ENCODE peak calls at places on chromosomes 13 and 19, in seven cellular contexts. One of them, this sample, is unnamed.

GRCh38 chr19:43469160-43469480 is 3.7 kb upstream of the LYPD3 start:
- DNase-seq in ovary: no peak
- DNase-seq in lower leg skin: no peak
- DNase-seq in heart left ventricle: no peak
- DNase-seq in HCT116: no peak
- DNase-seq in sigmoid colon: no peak
- DNase-seq in A549: no peak
- DNase-seq in this sample: no peak

GRCh38 chr13:37225414-37226047 is 120.1 kb upstream of the CSNK1A1L start:
- DNase-seq in ovary: no peak
- DNase-seq in lower leg skin: no peak
- DNase-seq in heart left ventricle: no peak
- DNase-seq in HCT116: no peak
- DNase-seq in sigmoid colon: no peak
- DNase-seq in A549: no peak
- DNase-seq in this sample: no peak

GRCh38 chr19:4870025-4870700 is 2.7 kb upstream of the PLIN3 start:
- DNase-seq in ovary: peak; percentile 75
- DNase-seq in lower leg skin: no peak
- DNase-seq in heart left ventricle: peak; percentile 82
- DNase-seq in HCT116: peak; percentile 95
- DNase-seq in sigmoid colon: no peak
- DNase-seq in A549: peak; percentile 93
- DNase-seq in this sample: peak; percentile 75

GRCh38 chr19:5950744-5951143 is 27.2 kb downstream of the RANBP3 start:
- DNase-seq in ovary: no peak
- DNase-seq in lower leg skin: no peak
- DNase-seq in heart left ventricle: no peak
- DNase-seq in HCT116: no peak
- DNase-seq in sigmoid colon: no peak
- DNase-seq in A549: no peak
- DNase-seq in this sample: no peak

GRCh38 chr13:98746968-98747367 is 5.5 kb downstream of the SLC15A1 start:
- DNase-seq in ovary: no peak
- DNase-seq in lower leg skin: peak; percentile 49
- DNase-seq in heart left ventricle: no peak
- DNase-seq in HCT116: no peak
- DNase-seq in sigmoid colon: no peak
- DNase-seq in A549: peak; percentile 37
- DNase-seq in this sample: peak; percentile 43

GRCh38 chr13:35930665-35931631 is 200.2 kb downstream of the DCLK1 start:
- DNase-seq in ovary: no peak
- DNase-seq in lower leg skin: no peak
- DNase-seq in heart left ventricle: no peak
- DNase-seq in HCT116: no peak
- DNase-seq in sigmoid colon: no peak
- DNase-seq in A549: peak; percentile 4
- DNase-seq in this sample: no peak

GRCh38 chr13:59747529-59747928 is 416.2 kb downstream of the DIAPH3 start:
- DNase-seq in ovary: no peak
- DNase-seq in lower leg skin: no peak
- DNase-seq in heart left ventricle: no peak
- DNase-seq in HCT116: peak; percentile 3
- DNase-seq in sigmoid colon: no peak
- DNase-seq in A549: no peak
- DNase-seq in this sample: no peak

GRCh38 chr19:4297901-4298771 is 4.1 kb downstream of the TMIGD2 start:
- DNase-seq in ovary: no peak
- DNase-seq in lower leg skin: no peak
- DNase-seq in heart left ventricle: no peak
- DNase-seq in HCT116: no peak
- DNase-seq in sigmoid colon: no peak
- DNase-seq in A549: no peak
- DNase-seq in this sample: no peak

GRCh38 chr19:56508282-56508778 is 675 bp downstream of the ZNF471 start:
- DNase-seq in ovary: no peak
- DNase-seq in lower leg skin: no peak
- DNase-seq in heart left ventricle: no peak
- DNase-seq in HCT116: no peak
- DNase-seq in sigmoid colon: no peak
- DNase-seq in A549: peak; percentile 7
- DNase-seq in this sample: no peak

GRCh38 chr19:41784337-41785239 is 11.8 kb upstream of the CEACAM3 start:
- DNase-seq in ovary: no peak
- DNase-seq in lower leg skin: peak; percentile 56
- DNase-seq in heart left ventricle: no peak
- DNase-seq in HCT116: no peak
- DNase-seq in sigmoid colon: no peak
- DNase-seq in A549: no peak
- DNase-seq in this sample: no peak

GRCh38 chr13:98965325-98965724 is 12.5 kb downstream of the DOCK9 start:
- DNase-seq in ovary: no peak
- DNase-seq in lower leg skin: no peak
- DNase-seq in heart left ventricle: no peak
- DNase-seq in HCT116: no peak
- DNase-seq in sigmoid colon: no peak
- DNase-seq in A549: no peak
- DNase-seq in this sample: no peak

GRCh38 chr19:53652476-53652875 is 20.7 kb downstream of the DPRX start:
- DNase-seq in ovary: no peak
- DNase-seq in lower leg skin: no peak
- DNase-seq in heart left ventricle: no peak
- DNase-seq in HCT116: no peak
- DNase-seq in sigmoid colon: no peak
- DNase-seq in A549: no peak
- DNase-seq in this sample: no peak

GRCh38 chr13:26629260-26629659 is 71.8 kb downstream of the WASF3 start:
- DNase-seq in ovary: no peak
- DNase-seq in lower leg skin: no peak
- DNase-seq in heart left ventricle: no peak
- DNase-seq in HCT116: no peak
- DNase-seq in sigmoid colon: no peak
- DNase-seq in A549: peak; percentile 4
- DNase-seq in this sample: no peak

GRCh38 chr19:37594982-37595382 is 306 bp downstream of the ZNF540 start:
- DNase-seq in ovary: peak; percentile 76
- DNase-seq in lower leg skin: peak; percentile 91
- DNase-seq in heart left ventricle: peak; percentile 79
- DNase-seq in HCT116: no peak
- DNase-seq in sigmoid colon: peak; percentile 88
- DNase-seq in A549: no peak
- DNase-seq in this sample: peak; percentile 60

GRCh38 chr13:112575680-112576079 is 12.3 kb downstream of the TUBGCP3 start:
- DNase-seq in ovary: no peak
- DNase-seq in lower leg skin: no peak
- DNase-seq in heart left ventricle: no peak
- DNase-seq in HCT116: no peak
- DNase-seq in sigmoid colon: no peak
- DNase-seq in A549: no peak
- DNase-seq in this sample: no peak

GRCh38 chr13:68745517-68745916 is 1362.1 kb upstream of the ATXN8OS start:
- DNase-seq in ovary: no peak
- DNase-seq in lower leg skin: no peak
- DNase-seq in heart left ventricle: no peak
- DNase-seq in HCT116: no peak
- DNase-seq in sigmoid colon: no peak
- DNase-seq in A549: no peak
- DNase-seq in this sample: no peak

GRCh38 chr13:107205318-107206112 is 637.6 kb upstream of the ARGLU1 start:
- DNase-seq in ovary: peak; percentile 56
- DNase-seq in lower leg skin: no peak
- DNase-seq in heart left ventricle: peak; percentile 55
- DNase-seq in HCT116: no peak
- DNase-seq in sigmoid colon: no peak
- DNase-seq in A549: peak; percentile 45
- DNase-seq in this sample: peak; percentile 65

GRCh38 chr19:56637976-56638555 is 4.9 kb upstream of the SMIM17 start:
- DNase-seq in ovary: peak; percentile 60
- DNase-seq in lower leg skin: peak; percentile 81
- DNase-seq in heart left ventricle: peak; percentile 87
- DNase-seq in HCT116: no peak
- DNase-seq in sigmoid colon: no peak
- DNase-seq in A549: peak; percentile 62
- DNase-seq in this sample: peak; percentile 70

GRCh38 chr13:27924529-27925141 is 4.8 kb downstream of the PDX1 start:
- DNase-seq in ovary: no peak
- DNase-seq in lower leg skin: no peak
- DNase-seq in heart left ventricle: no peak
- DNase-seq in HCT116: no peak
- DNase-seq in sigmoid colon: no peak
- DNase-seq in A549: no peak
- DNase-seq in this sample: no peak

GRCh38 chr19:51807111-51807701 is 12.2 kb downstream of the FPR3 start:
- DNase-seq in ovary: no peak
- DNase-seq in lower leg skin: no peak
- DNase-seq in heart left ventricle: peak; percentile 37
- DNase-seq in HCT116: no peak
- DNase-seq in sigmoid colon: no peak
- DNase-seq in A549: no peak
- DNase-seq in this sample: no peak

GRCh38 chr13:71922191-71922590 is 55.2 kb upstream of the DACH1 start:
- DNase-seq in ovary: no peak
- DNase-seq in lower leg skin: no peak
- DNase-seq in heart left ventricle: no peak
- DNase-seq in HCT116: no peak
- DNase-seq in sigmoid colon: no peak
- DNase-seq in A549: no peak
- DNase-seq in this sample: no peak

GRCh38 chr13:46992383-46992952 is 95.6 kb upstream of the HTR2A start:
- DNase-seq in ovary: no peak
- DNase-seq in lower leg skin: no peak
- DNase-seq in heart left ventricle: no peak
- DNase-seq in HCT116: peak; percentile 16
- DNase-seq in sigmoid colon: no peak
- DNase-seq in A549: peak; percentile 9
- DNase-seq in this sample: no peak

GRCh38 chr19:23378948-23379347 is 16.3 kb downstream of the ZNF91 start:
- DNase-seq in ovary: no peak
- DNase-seq in lower leg skin: no peak
- DNase-seq in heart left ventricle: no peak
- DNase-seq in HCT116: no peak
- DNase-seq in sigmoid colon: no peak
- DNase-seq in A549: no peak
- DNase-seq in this sample: no peak

GRCh38 chr19:7636691-7637373 is at the start of gene STXBP2:
- DNase-seq in ovary: no peak
- DNase-seq in lower leg skin: peak; percentile 95
- DNase-seq in heart left ventricle: peak; percentile 3
- DNase-seq in HCT116: peak; percentile 76
- DNase-seq in sigmoid colon: no peak
- DNase-seq in A549: peak; percentile 75
- DNase-seq in this sample: no peak
- TF ChIP-seq POLR2A in ovary: no peak
- TF ChIP-seq POLR2A in lower leg skin: no peak
- TF ChIP-seq POLR2A in heart left ventricle: no peak
- TF ChIP-seq POLR2A in HCT116: no peak
- TF ChIP-seq POLR2A in sigmoid colon: no peak
- TF ChIP-seq POLR2A in A549: peak; percentile 58
- TF ChIP-seq POLR2A in this sample: no peak

DNA sequence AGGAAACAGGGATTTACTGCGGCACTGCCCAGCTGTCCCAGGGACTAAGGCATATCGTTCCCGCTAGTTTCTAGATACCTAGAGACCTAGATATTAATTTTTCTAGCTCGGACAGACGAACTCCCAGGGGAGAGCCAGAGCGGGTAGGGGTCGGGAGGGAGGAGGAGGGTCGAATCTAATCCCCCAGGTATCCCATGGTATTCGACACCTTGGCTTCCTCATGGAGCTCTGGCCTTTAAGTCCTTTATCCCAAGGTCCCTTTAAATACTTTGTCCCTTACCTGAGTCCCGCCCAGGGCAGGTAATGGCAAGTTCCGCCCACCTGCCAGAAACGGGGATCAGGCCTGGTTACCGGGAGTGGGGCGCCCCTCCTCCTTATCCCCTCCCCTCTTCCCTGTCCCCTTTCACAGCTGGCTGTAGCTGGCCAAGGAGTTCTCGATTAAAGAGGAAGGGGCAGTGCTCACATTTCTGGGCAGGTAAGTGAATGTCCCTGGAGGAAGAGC is at the start of gene PRRG2:
- DNase-seq in ovary: no peak
- DNase-seq in lower leg skin: no peak
- DNase-seq in heart left ventricle: no peak
- DNase-seq in HCT116: peak; percentile 62
- DNase-seq in sigmoid colon: no peak
- DNase-seq in A549: no peak
- DNase-seq in this sample: no peak
- TF ChIP-seq POLR2A in ovary: no peak
- TF ChIP-seq POLR2A in lower leg skin: no peak
- TF ChIP-seq POLR2A in heart left ventricle: no peak
- TF ChIP-seq POLR2A in HCT116: no peak
- TF ChIP-seq POLR2A in sigmoid colon: no peak
- TF ChIP-seq POLR2A in A549: no peak
- TF ChIP-seq POLR2A in this sample: no peak

DNA sequence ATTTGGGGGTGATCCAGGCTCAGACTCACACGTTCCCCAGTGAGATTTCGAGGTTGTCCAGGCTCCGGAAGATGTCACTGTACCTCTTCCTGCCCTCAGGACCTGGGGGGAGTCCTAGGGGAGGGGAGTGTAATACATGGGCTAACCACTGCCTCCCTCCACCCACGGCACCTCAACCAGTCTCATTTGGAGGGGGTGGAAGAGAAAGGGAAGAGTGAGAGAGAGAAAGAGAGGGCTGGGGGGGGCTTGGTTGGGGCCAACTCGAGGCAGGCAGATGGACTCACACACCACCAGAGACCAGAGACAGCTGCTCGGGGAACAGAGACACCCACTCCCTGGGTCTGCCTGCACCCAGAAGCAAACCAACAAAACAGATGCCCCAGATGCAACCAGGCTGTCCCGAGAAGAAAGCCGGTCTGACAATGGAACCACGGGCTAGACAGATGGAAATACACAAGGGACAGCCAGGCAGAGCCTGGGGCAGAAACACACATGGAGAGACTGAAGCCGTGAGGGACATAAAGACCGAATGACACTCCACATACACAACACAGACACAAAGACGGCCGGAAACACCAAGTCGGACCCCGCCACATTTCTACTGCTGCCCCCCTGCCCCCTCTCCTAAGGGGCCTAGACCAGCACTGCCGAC is 825 bp downstream of the GMIP start:
- DNase-seq in ovary: no peak
- DNase-seq in lower leg skin: no peak
- DNase-seq in heart left ventricle: peak; percentile 25
- DNase-seq in HCT116: no peak
- DNase-seq in sigmoid colon: no peak
- DNase-seq in A549: no peak
- DNase-seq in this sample: peak; percentile 60
- TF ChIP-seq POLR2A in ovary: no peak
- TF ChIP-seq POLR2A in lower leg skin: no peak
- TF ChIP-seq POLR2A in heart left ventricle: no peak
- TF ChIP-seq POLR2A in HCT116: no peak
- TF ChIP-seq POLR2A in sigmoid colon: no peak
- TF ChIP-seq POLR2A in A549: no peak
- TF ChIP-seq POLR2A in this sample: no peak

DNA sequence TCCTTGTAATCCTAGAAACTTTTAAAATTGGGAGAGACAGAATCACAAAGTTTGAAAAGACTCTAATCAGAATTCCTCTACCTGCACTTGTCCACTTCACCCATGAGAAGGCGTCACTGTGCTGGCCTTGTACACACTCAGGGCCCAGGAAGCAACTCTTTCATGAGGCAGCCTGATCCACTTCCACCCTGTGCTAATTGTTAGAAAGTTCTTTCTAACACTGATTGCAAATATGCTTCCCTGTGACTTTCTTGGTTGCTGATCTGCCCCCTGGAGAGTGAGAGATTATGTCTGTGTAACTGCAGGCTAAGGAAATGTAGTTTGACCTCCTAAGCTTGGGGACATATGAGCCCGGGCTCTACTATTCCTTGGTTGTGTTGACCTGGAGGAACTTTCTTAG is 494.6 kb downstream of the MYO16 start:
- DNase-seq in ovary: no peak
- DNase-seq in lower leg skin: no peak
- DNase-seq in heart left ventricle: no peak
- DNase-seq in HCT116: no peak
- DNase-seq in sigmoid colon: no peak
- DNase-seq in A549: no peak
- DNase-seq in this sample: no peak
- TF ChIP-seq POLR2A in ovary: no peak
- TF ChIP-seq POLR2A in lower leg skin: no peak
- TF ChIP-seq POLR2A in heart left ventricle: no peak
- TF ChIP-seq POLR2A in HCT116: no peak
- TF ChIP-seq POLR2A in sigmoid colon: no peak
- TF ChIP-seq POLR2A in A549: no peak
- TF ChIP-seq POLR2A in this sample: no peak